ENCODE peak calls at places on chromosome 1, in eight cellular contexts. G is effector memory CD4-positive, alpha-beta T cell; Y is testis; A is colonic mucosa; J is GM23248; K is OCI-LY7; O is suprapubic skin; V is CD8-positive, alpha-beta memory T cell. E is an unnamed sample.

GRCh38 chr1:168676861-168677260 is 52.1 kb downstream of the DPT start:
- DNase-seq in O (no peak), A (no peak), J (no peak), K (no peak), G (no peak), Y (no peak), V (no peak), E (no peak)

GRCh38 chr1:24186993-24187790 is at the start of gene IFNLR1:
- DNase-seq in Y (peak; percentile 56), V (peak; percentile 69), A (peak; percentile 86), K (peak; percentile 91), J (peak; percentile 63), G (peak; percentile 60), O (no peak), E (peak; percentile 85)

GRCh38 chr1:239608469-239608868 is 222.1 kb downstream of the CHRM3 start:
- DNase-seq in G (no peak), A (no peak), O (no peak), V (no peak), K (no peak), J (no peak), Y (no peak), E (no peak)

GRCh38 chr1:119008483-119009299 is 20.5 kb upstream of the TBX15 start:
- DNase-seq in K (peak; percentile 52), Y (no peak), V (no peak), G (no peak), O (no peak), A (peak; percentile 49), J (peak; percentile 79), E (peak; percentile 50)

GRCh38 chr1:172654535-172654934 is 4.4 kb upstream of the FASLG start:
- DNase-seq in Y (no peak), A (no peak), G (no peak), J (peak; percentile 92), V (no peak), O (no peak), K (no peak), E (no peak)

GRCh38 chr1:167431909-167432650 is 86.2 kb downstream of the CD247 start:
- DNase-seq in O (no peak), J (no peak), G (no peak), K (no peak), A (no peak), V (no peak), Y (no peak), E (no peak)

GRCh38 chr1:7533006-7533405 is 238.1 kb upstream of the VAMP3 start:
- DNase-seq in O (no peak), K (no peak), A (no peak), J (no peak), G (no peak), V (no peak), Y (no peak), E (no peak)

GRCh38 chr1:92411511-92411910 is 75.2 kb downstream of the GFI1 start:
- DNase-seq in V (no peak), J (peak; percentile 78), A (peak; percentile 55), Y (no peak), O (no peak), G (no peak), K (no peak), E (no peak)

GRCh38 chr1:112935474-112936289 is 20.3 kb downstream of the SLC16A1 start:
- DNase-seq in O (no peak), Y (no peak), K (peak; percentile 22), J (peak; percentile 77), V (no peak), A (no peak), G (no peak), E (no peak)

GRCh38 chr1:112548540-112548939 is 39.8 kb downstream of the WNT2B start:
- DNase-seq in Y (no peak), O (no peak), K (no peak), V (no peak), J (no peak), G (no peak), A (no peak), E (no peak)

GRCh38 chr1:179476484-179476883 is 99.3 kb downstream of the NPHS2 start:
- DNase-seq in O (no peak), Y (no peak), V (no peak), A (no peak), G (no peak), J (no peak), K (peak; percentile 12), E (no peak)
- H3K9me3 ChIP-seq in O (peaks cover 23% of the 10 kb centered on the region), Y (no peaks in the 10 kb centered on the region), V (peaks cover 4% of the 10 kb centered on the region), A (no peaks in the 10 kb centered on the region), G (peaks cover 3% of the 10 kb centered on the region), J (no peaks in the 10 kb centered on the region), K (peaks cover 43% of the 10 kb centered on the region), E (peaks cover 2% of the 10 kb centered on the region)

GRCh38 chr1:10832703-10833102 is 36.3 kb upstream of the CASZ1 start:
- DNase-seq in O (no peak), G (no peak), J (no peak), V (no peak), A (no peak), Y (no peak), K (no peak), E (no peak)
- H3K9me3 ChIP-seq in O (no peaks in the 10 kb centered on the region), G (no peaks in the 10 kb centered on the region), J (no peaks in the 10 kb centered on the region), V (no peaks in the 10 kb centered on the region), A (no peaks in the 10 kb centered on the region), Y (no peaks in the 10 kb centered on the region), K (no peaks in the 10 kb centered on the region), E (no peaks in the 10 kb centered on the region)

GRCh38 chr1:153696741-153697140 is 18.3 kb downstream of the NPR1 start:
- DNase-seq in K (no peak), Y (no peak), V (no peak), G (no peak), O (no peak), A (no peak), J (no peak), E (no peak)
- H3K9me3 ChIP-seq in K (no peaks in the 10 kb centered on the region), Y (no peaks in the 10 kb centered on the region), V (no peaks in the 10 kb centered on the region), G (no peaks in the 10 kb centered on the region), O (no peaks in the 10 kb centered on the region), A (no peaks in the 10 kb centered on the region), J (no peaks in the 10 kb centered on the region), E (no peaks in the 10 kb centered on the region)

DNA sequence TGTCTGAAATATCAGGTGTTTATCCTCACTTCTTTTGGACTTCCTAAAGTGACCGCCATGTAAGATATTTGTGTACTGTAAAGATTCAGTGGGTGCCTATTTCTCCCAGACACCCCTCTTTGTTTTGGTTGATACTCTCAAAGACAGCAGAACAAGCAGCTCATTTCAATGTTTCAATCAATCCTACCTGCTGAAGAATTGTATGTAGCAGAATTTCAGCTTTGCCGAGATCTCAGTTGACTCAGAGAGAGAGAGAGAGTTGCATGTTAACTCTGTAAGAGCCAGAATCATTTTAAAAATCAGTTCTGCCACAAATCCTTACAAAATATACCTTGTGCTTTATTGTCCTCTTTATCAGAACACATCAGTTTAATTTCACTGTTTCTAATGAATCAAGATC is 987.3 kb downstream of the ADGRL2 start:
- DNase-seq in A (no peak), V (no peak), O (no peak), J (no peak), G (no peak), K (no peak), Y (no peak), E (no peak)
- H3K9me3 ChIP-seq in A (no peaks in the 10 kb centered on the region), V (no peaks in the 10 kb centered on the region), O (no peaks in the 10 kb centered on the region), J (no peaks in the 10 kb centered on the region), G (peaks cover 5% of the 10 kb centered on the region), K (no peaks in the 10 kb centered on the region), Y (no peaks in the 10 kb centered on the region), E (no peaks in the 10 kb centered on the region)

GRCh38 chr1:4483031-4483625 is 171.3 kb upstream of the AJAP1 start:
- DNase-seq in A (no peak), O (no peak), J (no peak), V (no peak), K (no peak), G (no peak), Y (no peak), E (no peak)
- H3K9me3 ChIP-seq in A (no peaks in the 10 kb centered on the region), O (no peaks in the 10 kb centered on the region), J (no peaks in the 10 kb centered on the region), V (no peaks in the 10 kb centered on the region), K (no peaks in the 10 kb centered on the region), G (no peaks in the 10 kb centered on the region), Y (no peaks in the 10 kb centered on the region), E (no peaks in the 10 kb centered on the region)

GRCh38 chr1:48329905-48330304 is 107.4 kb downstream of the SLC5A9 start:
- DNase-seq in O (no peak), G (no peak), Y (no peak), A (no peak), V (no peak), J (no peak), K (no peak), E (no peak)
- H3K9me3 ChIP-seq in O (peaks cover 7% of the 10 kb centered on the region), G (no peaks in the 10 kb centered on the region), Y (no peaks in the 10 kb centered on the region), A (no peaks in the 10 kb centered on the region), V (no peaks in the 10 kb centered on the region), J (no peaks in the 10 kb centered on the region), K (no peaks in the 10 kb centered on the region), E (no peaks in the 10 kb centered on the region)

GRCh38 chr1:48000883-48001282 is 3.7 kb upstream of the TRABD2B start:
- DNase-seq in A (no peak), K (no peak), G (no peak), Y (no peak), O (no peak), J (no peak), V (no peak), E (no peak)
- H3K9me3 ChIP-seq in A (no peaks in the 10 kb centered on the region), K (no peaks in the 10 kb centered on the region), G (no peaks in the 10 kb centered on the region), Y (no peaks in the 10 kb centered on the region), O (no peaks in the 10 kb centered on the region), J (no peaks in the 10 kb centered on the region), V (no peaks in the 10 kb centered on the region), E (no peaks in the 10 kb centered on the region)

E was measured in body of pancreas.